ENCODE peak calls at places on chromosomes 5 and 9, in seven cellular contexts. G is mesendoderm; M is endodermal cell; B is pancreas; P is effector memory CD4-positive, alpha-beta T cell; I is GM23248; O is neural progenitor cell. F is an unnamed sample.

GRCh38 chr9:13023498-13023897 is 248.7 kb downstream of the LURAP1L start:
- DNase-seq in I (no peak), O (no peak), G (no peak), B (no peak), P (no peak), M (no peak), F (no peak)

GRCh38 chr5:181050016-181050415 is 9.9 kb downstream of the BTNL9 start:
- DNase-seq in M (peak), B (no peak), I (no peak), P (no peak), G (no peak), O (no peak), F (no peak)

GRCh38 chr9:86854898-86855523 is 92.3 kb downstream of the GAS1 start:
- DNase-seq in M (peak), P (no peak), G (peak), O (peak), I (peak), B (peak), F (peak)

GRCh38 chr5:124599048-124599973 is 147.1 kb downstream of the ZNF608 start:
- DNase-seq in G (no peak), O (no peak), B (no peak), I (peak), P (no peak), M (no peak), F (peak)

GRCh38 chr9:112285056-112285455 is 48.4 kb downstream of the PTBP3 start:
- DNase-seq in M (no peak), B (no peak), G (no peak), O (no peak), I (no peak), P (no peak), F (no peak)

GRCh38 chr5:76838481-76839261 is 11.1 kb upstream of the S100Z start:
- DNase-seq in G (peak), O (no peak), P (no peak), M (no peak), B (no peak), I (peak), F (peak)

GRCh38 chr5:147177125-147177840 is 57.5 kb upstream of the STK32A start:
- DNase-seq in M (no peak), B (no peak), O (no peak), G (no peak), P (no peak), I (peak), F (no peak)

GRCh38 chr9:112796485-112796884 is 45.9 kb downstream of the SNX30 start:
- DNase-seq in I (no peak), O (no peak), G (no peak), M (no peak), P (no peak), B (no peak), F (no peak)

GRCh38 chr5:127957183-127957582 is 126.4 kb upstream of the SLC12A2 start:
- DNase-seq in I (peak), O (no peak), B (no peak), M (no peak), G (no peak), P (no peak), F (peak)

GRCh38 chr5:38607396-38607795 is 51.0 kb upstream of the LIFR start:
- DNase-seq in B (no peak), G (no peak), P (no peak), O (no peak), M (no peak), I (peak), F (peak)

GRCh38 chr9:36399980-36400331 is at the start of gene RNF38:
- DNase-seq in M (no peak), P (no peak), B (no peak), G (no peak), O (no peak), I (no peak), F (no peak)

GRCh38 chr5:31935702-31936347 is 238.3 kb downstream of the GOLPH3 start:
- DNase-seq in M (no peak), I (peak), O (no peak), B (no peak), P (no peak), G (no peak), F (peak)

GRCh38 chr9:37432020-37432419 is 9.5 kb downstream of the GRHPR start:
- DNase-seq in M (no peak), B (peak), O (no peak), G (no peak), P (no peak), I (no peak), F (no peak)

GRCh38 chr9:17906841-17907779 is 328.2 kb downstream of the SH3GL2 start:
- DNase-seq in I (no peak), B (peak), M (peak), O (peak), G (peak), P (no peak), F (peak)

GRCh38 chr5:74402553-74402952 is 238.0 kb downstream of the ENC1 start:
- DNase-seq in I (peak), O (no peak), B (no peak), M (no peak), G (no peak), P (no peak), F (no peak)

GRCh38 chr5:8188874-8189588 is 320.1 kb downstream of the MTRR start:
- DNase-seq in O (no peak), P (no peak), M (no peak), I (no peak), G (no peak), B (no peak), F (no peak)

GRCh38 chr9:110189001-110189400 is 19.0 kb downstream of the C9orf152 start:
- DNase-seq in P (no peak), I (no peak), G (no peak), B (peak), O (no peak), M (no peak), F (peak)

GRCh38 chr5:178116406-178116885 is 3.1 kb downstream of the N4BP3 start:
- DNase-seq in P (peak), B (no peak), M (no peak), G (no peak), O (no peak), I (no peak), F (no peak)

GRCh38 chr5:90050135-90050534 is 359.4 kb downstream of the CETN3 start:
- DNase-seq in O (no peak), P (no peak), I (no peak), G (peak), M (no peak), B (no peak), F (no peak)

GRCh38 chr5:126044111-126044668 is 379.0 kb upstream of the GRAMD2B start:
- DNase-seq in G (peak), P (no peak), M (no peak), I (peak), O (no peak), B (no peak), F (peak)

GRCh38 chr9:36827593-36827992 is 206.5 kb downstream of the PAX5 start:
- DNase-seq in I (no peak), G (no peak), M (no peak), B (no peak), P (no peak), O (peak), F (no peak)

GRCh38 chr5:111627862-111628261 is 115.5 kb upstream of the STARD4 start:
- DNase-seq in I (no peak), M (no peak), O (no peak), B (no peak), P (no peak), G (no peak), F (no peak)

GRCh38 chr9:138017200-138017599 is 139.6 kb downstream of the CACNA1B start:
- DNase-seq in M (no peak), I (no peak), G (no peak), B (peak), O (no peak), P (no peak), F (no peak)

GRCh38 chr5:178331491-178331981 is 98.9 kb upstream of the PHYKPL start:
- DNase-seq in O (peak), G (no peak), I (peak), B (peak), M (no peak), P (no peak), F (peak)

GRCh38 chr5:54717870-54718269 is 200.3 kb downstream of the SNX18 start:
- DNase-seq in M (no peak), P (no peak), B (no peak), O (no peak), I (no peak), G (no peak), F (no peak)

GRCh38 chr9:8879284-8879683 is 1079.7 kb upstream of the DMAC1 start:
- DNase-seq in O (no peak), M (no peak), P (no peak), I (no peak), G (no peak), B (no peak), F (no peak)

GRCh38 chr9:111178361-111179043 is 140.2 kb upstream of the LPAR1 start:
- DNase-seq in G (no peak), P (no peak), B (no peak), M (no peak), O (no peak), I (peak), F (no peak)

GRCh38 chr9:73154271-73154670 is 2.6 kb downstream of the ANXA1 start:
- DNase-seq in I (no peak), O (no peak), M (no peak), G (no peak), B (no peak), P (no peak), F (no peak)
- H3K27ac ChIP-seq in I (peak), O (no peak), M (no peak), G (no peak), B (no peak), P (peak), F (no peak)

DNA sequence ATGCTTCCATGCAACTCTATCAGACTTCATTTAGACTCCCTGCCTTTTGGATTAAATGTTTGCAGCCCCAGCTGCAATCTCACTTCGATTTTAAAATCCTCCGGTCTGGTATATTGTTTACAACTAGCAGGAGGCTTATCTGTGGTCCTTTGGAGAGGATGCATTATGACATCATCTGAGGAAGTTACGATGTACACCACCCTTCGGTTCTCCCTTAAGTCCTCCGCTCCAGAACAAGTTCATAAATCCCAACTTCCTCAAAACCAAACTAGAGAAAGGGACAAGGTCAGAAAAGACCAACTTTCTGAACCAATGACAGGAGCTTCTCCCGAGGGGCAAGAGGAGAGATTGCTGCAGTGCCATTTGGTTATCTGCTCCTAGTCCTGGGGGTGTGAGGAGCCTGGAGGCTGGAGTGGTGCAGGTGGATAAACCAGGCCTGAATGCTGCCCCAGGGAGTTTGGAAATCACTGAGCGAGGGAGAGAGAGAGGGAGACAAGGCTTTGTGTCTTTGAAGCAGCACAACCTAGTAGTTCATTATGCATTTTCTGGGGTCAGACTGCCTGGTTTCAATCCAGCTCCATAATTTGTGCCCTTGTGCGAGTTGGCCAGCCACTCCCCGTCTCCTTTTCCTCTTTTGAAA is 313.8 kb downstream of the TLE1 start:
- DNase-seq in G (peak), O (no peak), I (no peak), P (no peak), M (no peak), B (no peak), F (no peak)
- H3K27ac ChIP-seq in G (no peak), O (no peak), I (no peak), P (no peak), M (peak), B (no peak), F (no peak)

GRCh38 chr9:121736147-121736721 is 84.8 kb downstream of the DAB2IP start:
- DNase-seq in B (peak), G (peak), P (no peak), M (peak), O (peak), I (peak), F (peak)
- H3K27ac ChIP-seq in B (peak), G (peak), P (no peak), M (no peak), O (no peak), I (no peak), F (peak)

GRCh38 chr9:98790601-98791146 is 5.7 kb downstream of the ANKS6 start:
- DNase-seq in P (no peak), O (no peak), M (no peak), G (no peak), B (no peak), I (no peak), F (no peak)
- H3K27ac ChIP-seq in P (no peak), O (no peak), M (no peak), G (no peak), B (no peak), I (peak), F (peak)

GRCh38 chr9:107645464-107645833 is 155.9 kb upstream of the KLF4 start:
- DNase-seq in I (no peak), O (no peak), G (no peak), P (no peak), M (no peak), B (no peak), F (no peak)
- H3K27ac ChIP-seq in I (no peak), O (no peak), G (no peak), P (no peak), M (no peak), B (no peak), F (no peak)

DNA sequence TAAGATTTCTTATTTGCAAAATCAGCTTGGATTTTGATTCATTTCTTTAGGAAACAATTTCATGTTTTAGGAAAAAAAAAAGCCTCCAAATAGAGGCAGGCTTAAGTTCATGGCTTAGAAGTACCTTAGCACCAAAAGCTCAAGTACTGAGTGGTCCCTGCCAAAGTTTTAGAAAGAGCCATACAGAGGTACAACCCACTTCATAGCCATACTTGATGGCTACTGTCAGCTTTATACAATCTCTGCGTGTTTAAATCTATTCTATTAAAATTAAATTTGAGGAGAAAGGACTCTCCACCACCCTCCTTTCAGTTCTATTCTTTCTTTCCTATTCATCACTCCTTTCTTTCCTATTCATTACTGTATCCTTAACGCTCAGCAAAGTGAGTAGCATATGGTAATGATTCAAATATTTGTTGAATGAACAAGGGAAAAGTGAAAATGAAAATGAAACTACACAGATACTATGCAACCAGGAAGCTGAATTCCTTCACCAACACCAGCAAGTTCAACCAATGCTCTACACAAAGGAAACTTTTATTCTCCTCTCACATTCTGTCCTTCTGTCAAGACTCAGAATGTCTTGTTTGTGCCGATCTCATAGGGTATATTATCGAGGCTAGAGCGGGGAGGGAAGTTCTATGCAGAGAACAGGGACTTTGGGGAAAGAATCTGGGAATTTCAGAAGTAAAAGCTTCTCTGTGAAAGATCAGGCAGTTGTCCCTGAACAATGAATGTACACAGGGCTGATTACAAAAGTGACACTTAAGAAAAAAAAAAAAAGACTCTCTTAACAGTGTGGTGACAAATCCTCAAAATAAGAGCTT is 138.6 kb upstream of the SPEF2 start:
- DNase-seq in G (no peak), I (peak), P (no peak), O (no peak), M (no peak), B (no peak), F (no peak)
- H3K27ac ChIP-seq in G (no peak), I (peak), P (no peak), O (no peak), M (no peak), B (peak), F (peak)

DNA sequence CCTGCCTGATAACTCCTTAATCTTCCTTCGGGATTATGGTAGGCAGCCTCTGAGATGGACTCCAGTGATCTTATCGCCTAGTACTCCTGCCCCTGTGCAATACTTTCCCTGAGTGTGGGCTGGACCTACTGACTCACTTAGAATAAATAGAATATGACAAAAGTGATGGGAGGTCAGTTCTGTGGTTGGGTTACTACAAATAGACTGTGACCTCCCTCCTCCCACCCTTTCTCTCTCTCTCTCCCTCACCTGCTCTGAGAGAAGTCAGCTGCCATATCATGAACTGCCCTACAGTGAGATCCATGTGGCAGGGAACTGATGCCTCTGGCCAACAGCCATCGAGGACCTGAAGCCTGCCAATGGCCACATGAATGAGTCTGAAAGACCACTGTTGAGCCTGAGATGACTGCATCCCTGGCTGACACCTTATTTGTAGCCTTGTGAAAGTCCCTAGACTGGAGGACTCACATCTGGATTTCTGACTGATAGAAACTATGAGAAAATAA is 31.7 kb downstream of the NRG2 start:
- DNase-seq in I (peak), O (no peak), M (no peak), P (no peak), G (no peak), B (no peak), F (peak)
- H3K27ac ChIP-seq in I (no peak), O (no peak), M (no peak), P (no peak), G (no peak), B (no peak), F (no peak)

GRCh38 chr9:129224618-129225017 is 46.6 kb upstream of the IER5L start:
- DNase-seq in P (no peak), G (no peak), M (no peak), B (peak), I (no peak), O (no peak), F (no peak)

GRCh38 chr9:129227843-129228189 is 49.8 kb upstream of the IER5L start:
- DNase-seq in B (no peak), I (no peak), G (no peak), P (no peak), M (no peak), O (no peak), F (no peak)

GRCh38 chr9:129225201-129225778 is 47.2 kb upstream of the IER5L start:
- DNase-seq in G (no peak), O (no peak), I (no peak), P (no peak), B (peak), M (no peak), F (no peak)

GRCh38 chr9:129223551-129224208 is 45.6 kb upstream of the IER5L start:
- DNase-seq in O (no peak), I (no peak), G (no peak), M (no peak), B (peak), P (no peak), F (no peak)

DNA sequence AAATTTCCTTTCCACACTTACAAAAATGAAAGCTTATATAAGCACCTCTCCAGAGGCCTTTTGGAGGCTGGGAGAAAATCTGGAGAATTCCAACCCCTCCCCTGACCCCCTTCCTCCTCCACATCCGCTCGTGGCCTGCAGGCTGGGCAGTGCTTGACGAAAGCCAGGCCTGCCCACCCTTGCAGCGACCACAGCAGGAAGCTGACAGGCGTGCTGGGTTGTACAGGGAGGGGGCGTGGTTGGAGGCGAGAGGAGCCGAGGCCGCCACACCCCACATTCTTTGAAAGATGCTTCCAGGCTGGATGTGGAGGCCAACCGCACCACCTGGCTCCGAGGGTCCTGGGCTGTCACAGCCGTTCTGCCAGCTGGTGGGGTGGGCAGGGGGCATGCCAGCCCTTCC is 47.8 kb upstream of the IER5L start:
- DNase-seq in O (peak), M (peak), G (peak), I (peak), B (peak), P (peak), F (peak)
- H3K27ac ChIP-seq in O (no peak), M (no peak), G (no peak), I (no peak), B (no peak), P (no peak), F (peak)